ENCODE peak calls at places on chromosomes 2 and 18, in four cellular contexts. One of them, this sample, is unnamed.

GRCh38 chr2:189304360-189304759 is 124.8 kb upstream of the COL5A2 start:
- DNase-seq in MM.1S: no peak
- DNase-seq in AG04449: no peak
- DNase-seq in dorsolateral prefrontal cortex: no peak
- DNase-seq in this sample: no peak

GRCh38 chr2:234770081-234770506 is 181.7 kb upstream of the SH3BP4 start:
- DNase-seq in dorsolateral prefrontal cortex: no peak
- DNase-seq in AG04449: no peak
- DNase-seq in MM.1S: no peak
- DNase-seq in this sample: peak

GRCh38 chr2:24304098-24304497 is 56.2 kb downstream of the ITSN2 start:
- DNase-seq in AG04449: peak
- DNase-seq in dorsolateral prefrontal cortex: no peak
- DNase-seq in MM.1S: no peak
- DNase-seq in this sample: peak

GRCh38 chr2:205198130-205198505 is 484.2 kb upstream of the NRP2 start:
- DNase-seq in dorsolateral prefrontal cortex: no peak
- DNase-seq in AG04449: peak
- DNase-seq in MM.1S: no peak
- DNase-seq in this sample: peak

GRCh38 chr18:3877678-3878077 is 427.7 kb downstream of the TGIF1 start:
- DNase-seq in dorsolateral prefrontal cortex: no peak
- DNase-seq in MM.1S: no peak
- DNase-seq in AG04449: no peak
- DNase-seq in this sample: peak

GRCh38 chr18:8704361-8705279 is 736 bp upstream of the MTCL1 start:
- DNase-seq in dorsolateral prefrontal cortex: peak
- DNase-seq in AG04449: peak
- DNase-seq in MM.1S: peak
- DNase-seq in this sample: peak

GRCh38 chr18:75937306-75937705 is 509.8 kb upstream of the SMIM21 start:
- DNase-seq in MM.1S: no peak
- DNase-seq in AG04449: no peak
- DNase-seq in dorsolateral prefrontal cortex: no peak
- DNase-seq in this sample: no peak

GRCh38 chr2:149994057-149994728 is 406.6 kb upstream of the MMADHC start:
- DNase-seq in dorsolateral prefrontal cortex: no peak
- DNase-seq in AG04449: peak
- DNase-seq in MM.1S: no peak
- DNase-seq in this sample: peak

GRCh38 chr18:74718312-74718711 is 120.6 kb downstream of the ZNF407 start:
- DNase-seq in dorsolateral prefrontal cortex: no peak
- DNase-seq in MM.1S: no peak
- DNase-seq in AG04449: no peak
- DNase-seq in this sample: no peak

GRCh38 chr2:45256173-45256866 is 247.1 kb upstream of the SIX2 start:
- DNase-seq in AG04449: no peak
- DNase-seq in MM.1S: no peak
- DNase-seq in dorsolateral prefrontal cortex: peak
- DNase-seq in this sample: peak

GRCh38 chr18:46518438-46518837 is 138.6 kb downstream of the LOXHD1 start:
- DNase-seq in AG04449: no peak
- DNase-seq in MM.1S: no peak
- DNase-seq in dorsolateral prefrontal cortex: no peak
- DNase-seq in this sample: no peak
- TF ChIP-seq CTCF in AG04449: peak
- TF ChIP-seq CTCF in MM.1S: peak
- TF ChIP-seq CTCF in dorsolateral prefrontal cortex: no peak
- TF ChIP-seq CTCF in this sample: peak

DNA sequence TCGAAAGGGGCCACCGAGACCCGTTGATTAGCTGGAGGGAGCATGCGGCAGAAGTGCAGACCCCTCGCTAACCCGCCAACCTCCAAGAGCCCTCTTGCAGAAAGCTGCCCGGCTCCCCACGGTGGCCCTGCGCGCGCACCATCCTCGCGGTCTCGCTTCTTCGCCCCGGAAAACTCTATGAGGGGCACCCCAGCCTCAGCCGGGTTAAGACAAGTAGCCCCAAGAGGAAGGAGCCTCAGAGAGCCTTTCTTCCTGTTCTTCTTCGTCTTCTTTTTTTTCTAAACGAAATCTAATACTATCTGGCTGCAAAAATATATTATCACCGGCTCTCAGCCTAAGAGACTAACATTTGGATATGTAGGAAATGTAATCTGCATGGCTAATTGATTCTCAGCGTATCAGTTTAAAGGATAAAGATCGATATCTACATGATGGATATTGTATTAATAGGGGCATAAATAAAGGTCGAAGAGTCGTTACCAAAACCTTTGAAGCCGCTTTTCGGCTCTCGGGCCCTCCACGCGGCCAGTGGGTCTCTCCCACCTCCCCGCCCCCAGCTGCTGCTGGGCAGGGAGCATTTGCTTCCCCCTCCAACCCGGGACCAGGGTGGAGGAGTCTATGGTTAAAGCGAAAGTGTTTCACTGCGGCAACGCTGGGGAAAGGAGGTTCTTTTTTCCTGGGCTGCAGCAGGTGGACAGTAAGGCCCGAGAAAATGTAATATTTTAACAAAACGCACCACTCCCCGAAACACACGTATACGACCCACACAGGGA is 6.1 kb upstream of the PAX3 start:
- DNase-seq in dorsolateral prefrontal cortex: no peak
- DNase-seq in MM.1S: peak
- DNase-seq in AG04449: no peak
- DNase-seq in this sample: no peak
- H3K4me3 ChIP-seq in dorsolateral prefrontal cortex: peak
- H3K4me3 ChIP-seq in MM.1S: peak
- H3K4me3 ChIP-seq in AG04449: peak
- H3K4me3 ChIP-seq in this sample: peak

GRCh38 chr2:71705171-71705960 is 252.0 kb downstream of the DYSF start:
- DNase-seq in AG04449: no peak
- DNase-seq in dorsolateral prefrontal cortex: peak
- DNase-seq in MM.1S: no peak
- DNase-seq in this sample: no peak

GRCh38 chr2:71706836-71707235 is 253.5 kb downstream of the DYSF start:
- DNase-seq in AG04449: no peak
- DNase-seq in dorsolateral prefrontal cortex: no peak
- DNase-seq in MM.1S: no peak
- DNase-seq in this sample: no peak

GRCh38 chr2:71704688-71705087 is 251.3 kb downstream of the DYSF start:
- DNase-seq in dorsolateral prefrontal cortex: no peak
- DNase-seq in MM.1S: no peak
- DNase-seq in AG04449: no peak
- DNase-seq in this sample: no peak

GRCh38 chr2:71703981-71704545 is 250.7 kb downstream of the DYSF start:
- DNase-seq in MM.1S: no peak
- DNase-seq in dorsolateral prefrontal cortex: peak
- DNase-seq in AG04449: no peak
- DNase-seq in this sample: no peak

GRCh38 chr2:71706121-71706520 is 252.8 kb downstream of the DYSF start:
- DNase-seq in AG04449: no peak
- DNase-seq in MM.1S: no peak
- DNase-seq in dorsolateral prefrontal cortex: peak
- DNase-seq in this sample: no peak
- TF ChIP-seq CTCF in AG04449: no peak
- TF ChIP-seq CTCF in MM.1S: no peak
- TF ChIP-seq CTCF in dorsolateral prefrontal cortex: no peak
- TF ChIP-seq CTCF in this sample: no peak

DNA sequence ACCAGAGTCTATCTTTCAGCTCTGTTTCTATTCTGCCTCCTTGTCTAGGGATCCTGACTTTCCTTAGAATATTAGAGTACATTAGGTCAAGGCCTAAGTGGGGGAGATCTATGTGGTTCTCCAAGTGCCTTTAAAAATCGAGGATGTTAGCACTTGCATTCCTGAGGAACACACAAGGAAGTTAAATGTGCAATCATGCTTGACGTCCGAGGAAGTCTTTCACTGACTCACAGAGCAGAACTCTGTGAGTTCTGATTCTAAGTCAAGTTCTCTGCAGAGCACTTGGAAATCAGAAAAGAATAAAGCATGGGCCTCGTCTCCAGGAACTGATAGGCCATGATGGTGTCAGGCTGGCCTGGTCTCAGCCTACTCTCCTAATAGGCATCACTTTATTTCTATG is 17.2 kb downstream of the FHOD3 start:
- DNase-seq in dorsolateral prefrontal cortex: no peak
- DNase-seq in AG04449: peak
- DNase-seq in MM.1S: no peak
- DNase-seq in this sample: peak
- H3K4me3 ChIP-seq in dorsolateral prefrontal cortex: no peak
- H3K4me3 ChIP-seq in AG04449: no peak
- H3K4me3 ChIP-seq in MM.1S: no peak
- H3K4me3 ChIP-seq in this sample: no peak

GRCh38 chr2:56185582-56186046 is 1.8 kb downstream of the CCDC85A start:
- DNase-seq in AG04449: no peak
- DNase-seq in MM.1S: no peak
- DNase-seq in dorsolateral prefrontal cortex: peak
- DNase-seq in this sample: peak
- TF ChIP-seq CTCF in AG04449: peak
- TF ChIP-seq CTCF in MM.1S: no peak
- TF ChIP-seq CTCF in dorsolateral prefrontal cortex: no peak
- TF ChIP-seq CTCF in this sample: peak

DNA sequence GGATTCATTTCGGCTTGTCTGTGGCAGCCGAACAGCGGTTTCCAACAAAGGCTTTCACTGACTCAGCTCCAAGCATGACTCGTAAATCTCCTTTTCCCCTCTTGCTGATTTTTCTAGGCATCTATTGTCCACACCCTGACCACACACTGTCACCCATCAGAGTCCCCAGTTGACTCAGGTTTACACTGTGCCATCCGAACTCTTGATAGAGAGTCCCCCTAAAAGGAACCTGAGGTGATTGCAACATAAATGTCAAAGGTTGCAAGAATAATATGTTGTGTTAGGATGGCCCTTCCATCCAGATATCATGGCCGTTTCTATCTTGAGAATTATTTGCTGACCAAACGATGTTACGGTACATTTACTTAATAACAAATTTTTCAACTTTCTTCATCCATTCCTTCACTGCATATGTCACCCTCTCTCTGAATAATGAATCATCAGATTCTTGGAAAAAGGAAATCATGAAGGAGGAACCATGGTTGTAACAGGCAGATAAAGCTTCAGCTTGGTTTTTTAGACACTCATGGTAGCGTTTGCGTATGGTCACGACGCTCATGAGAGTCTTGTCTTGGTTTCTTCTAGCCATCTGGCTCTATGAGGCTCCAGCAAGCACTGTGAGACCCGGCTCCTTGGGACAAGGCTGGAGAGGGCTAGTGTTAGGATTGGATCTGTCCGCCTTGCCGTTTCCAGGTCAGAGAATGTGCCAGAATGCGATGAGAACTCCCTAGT is 72.1 kb downstream of the NPAS2 start:
- DNase-seq in AG04449: no peak
- DNase-seq in dorsolateral prefrontal cortex: no peak
- DNase-seq in MM.1S: no peak
- DNase-seq in this sample: peak
- H3K4me3 ChIP-seq in AG04449: no peak
- H3K4me3 ChIP-seq in dorsolateral prefrontal cortex: no peak
- H3K4me3 ChIP-seq in MM.1S: no peak
- H3K4me3 ChIP-seq in this sample: peak

GRCh38 chr2:139992078-139992477 is 1211.9 kb upstream of the NXPH2 start:
- DNase-seq in MM.1S: no peak
- DNase-seq in AG04449: no peak
- DNase-seq in dorsolateral prefrontal cortex: no peak
- DNase-seq in this sample: no peak
- TF ChIP-seq CTCF in MM.1S: no peak
- TF ChIP-seq CTCF in AG04449: no peak
- TF ChIP-seq CTCF in dorsolateral prefrontal cortex: no peak
- TF ChIP-seq CTCF in this sample: no peak

This sample was measured in fibroblast of the aortic adventitia.